ENCODE peak calls at places on chromosome 20, in five cellular contexts. X is neural progenitor cell, J is upper lobe of right lung, L is colonic mucosa, Q is tibial artery. H is an unnamed sample. For H3K36me3 and H3K27me3, the result is how much of the 10 kb centered on the place peaks cover.

GRCh38 chr20:31630187-31630790 is 7.4 kb upstream of the COX4I2 start:
- DNase-seq in X (no peak), J (no peak), L (no peak), Q (no peak), H (no peak)

GRCh38 chr20:8089668-8090067 is 42.4 kb upstream of the PLCB1 start:
- DNase-seq in X (peak), J (no peak), L (no peak), Q (no peak), H (no peak)

GRCh38 chr20:22385602-22386299 is 198.6 kb downstream of the FOXA2 start:
- DNase-seq in X (peak), J (no peak), L (no peak), Q (no peak), H (no peak)

GRCh38 chr20:36465109-36466080 is 75.9 kb upstream of the MYL9 start:
- DNase-seq in X (peak), J (no peak), L (peak), Q (peak), H (peak)

GRCh38 chr20:50172347-50173013 is 18.1 kb upstream of the CEBPB start:
- DNase-seq in X (peak), J (peak), L (peak), Q (peak), H (no peak)

GRCh38 chr20:11646359-11646758 is 271.3 kb upstream of the BTBD3 start:
- DNase-seq in X (no peak), J (no peak), L (no peak), Q (no peak), H (no peak)

GRCh38 chr20:48339147-48339985 is 488.4 kb downstream of the PREX1 start:
- DNase-seq in X (no peak), J (no peak), L (no peak), Q (no peak), H (no peak)

GRCh38 chr20:38127011-38127621 is 38.0 kb downstream of the TGM2 start:
- DNase-seq in X (no peak), J (peak), L (no peak), Q (peak), H (no peak)

GRCh38 chr20:53917145-53918009 is 153.0 kb downstream of the BCAS1 start:
- DNase-seq in X (no peak), J (no peak), L (peak), Q (peak), H (no peak)

GRCh38 chr20:54549523-54550326 is 74.3 kb downstream of the DOK5 start:
- DNase-seq in X (no peak), J (no peak), L (no peak), Q (no peak), H (no peak)

GRCh38 chr20:11247059-11247630 is 573.3 kb upstream of the JAG1 start:
- DNase-seq in X (peak), J (no peak), L (no peak), Q (no peak), H (no peak)

GRCh38 chr20:53622247-53623114 is 28.8 kb upstream of the ZNF217 start:
- DNase-seq in X (no peak), J (no peak), L (no peak), Q (no peak), H (no peak)

GRCh38 chr20:9112541-9113515 is 43.9 kb downstream of the PLCB4 start:
- DNase-seq in X (no peak), J (no peak), L (no peak), Q (no peak), H (no peak)

GRCh38 chr20:41509801-41510200 is 108.4 kb downstream of the CHD6 start:
- DNase-seq in X (no peak), J (no peak), L (peak), Q (peak), H (no peak)

GRCh38 chr20:43537921-43538854 is 20.6 kb upstream of the SGK2 start:
- DNase-seq in X (peak), J (peak), L (peak), Q (peak), H (no peak)

GRCh38 chr20:11274137-11274536 is 600.3 kb upstream of the JAG1 start:
- DNase-seq in X (peak), J (no peak), L (peak), Q (peak), H (no peak)

GRCh38 chr20:42074944-42075343 is 456.8 kb upstream of the CHD6 start:
- DNase-seq in X (no peak), J (no peak), L (no peak), Q (no peak), H (no peak)

GRCh38 chr20:48603116-48603818 is 224.5 kb downstream of the PREX1 start:
- DNase-seq in X (peak), J (peak), L (no peak), Q (no peak), H (no peak)

GRCh38 chr20:43843096-43843964 is 71.3 kb upstream of the TOX2 start:
- DNase-seq in X (no peak), J (no peak), L (peak), Q (no peak), H (peak)

GRCh38 chr20:8020314-8021079 is 936 bp upstream of the TMX4 start:
- DNase-seq in X (no peak), J (no peak), L (no peak), Q (no peak), H (no peak)

GRCh38 chr20:45951925-45952834 is 17.7 kb downstream of the PCIF1 start:
- DNase-seq in X (no peak), J (no peak), L (no peak), Q (no peak), H (no peak)

GRCh38 chr20:45952861-45953260 is 18.4 kb downstream of the PCIF1 start:
- DNase-seq in X (no peak), J (no peak), L (no peak), Q (no peak), H (no peak)

GRCh38 chr20:45951474-45951873 is 17.0 kb downstream of the PCIF1 start:
- DNase-seq in X (no peak), J (no peak), L (no peak), Q (no peak), H (no peak)

GRCh38 chr20:45950330-45950646 is 15.8 kb downstream of the PCIF1 start:
- DNase-seq in X (no peak), J (no peak), L (no peak), Q (no peak), H (no peak)

DNA sequence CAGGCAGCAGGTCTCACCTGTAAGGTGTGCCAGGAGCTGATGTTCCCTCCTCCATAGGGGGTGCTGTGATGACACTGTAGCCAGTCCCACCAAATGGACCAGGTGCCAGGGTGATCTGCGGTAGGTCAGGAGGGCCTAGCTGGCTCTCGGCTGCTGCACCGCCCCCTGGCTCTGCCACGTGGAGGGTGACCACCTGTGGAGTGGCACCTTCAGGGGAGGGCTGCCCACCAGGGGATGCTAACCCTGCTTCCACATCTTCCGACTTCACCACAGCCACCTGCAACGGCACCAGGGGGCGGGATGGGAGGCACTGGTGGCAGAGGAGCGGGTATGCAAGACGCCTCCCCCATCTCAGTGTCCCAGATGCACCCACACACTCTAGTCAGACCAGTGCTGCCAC is 18.3 kb downstream of the ZNF335 start:
- DNase-seq in X (no peak), J (no peak), L (no peak), Q (peak), H (no peak)
- H3K36me3 ChIP-seq in X (under half), J (half or more), L (under half), Q (half or more), H (under half)

DNA sequence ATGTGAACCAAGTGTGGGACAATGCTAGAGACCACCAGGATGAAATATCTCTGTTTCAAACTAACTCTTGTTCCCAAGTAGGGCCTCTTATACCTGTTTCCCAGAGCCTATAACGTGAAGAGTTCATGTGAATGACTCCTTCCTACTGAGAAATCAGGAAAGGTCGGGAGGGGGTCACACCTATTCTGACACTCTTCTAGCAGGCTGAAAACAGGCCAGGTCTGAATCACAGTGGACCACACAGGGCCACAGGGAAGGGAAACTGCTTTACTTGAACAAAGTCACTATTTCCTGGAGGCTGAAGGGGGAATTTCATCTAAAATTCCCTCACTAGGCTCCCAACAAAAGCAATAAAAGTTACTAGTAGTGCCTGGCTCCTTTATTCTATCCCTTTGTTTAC is 88.4 kb upstream of the BMP2 start:
- DNase-seq in X (no peak), J (no peak), L (no peak), Q (no peak), H (no peak)
- H3K27me3 ChIP-seq in X (under half), J (under half), L (under half), Q (under half), H (under half)

GRCh38 chr20:57329608-57330221 is at the start of gene SPO11:
- DNase-seq in X (peak), J (no peak), L (peak), Q (no peak), H (no peak)
- TF ChIP-seq CTCF in X (peak), J (peak), L (no peak), Q (no peak), H (peak)

DNA sequence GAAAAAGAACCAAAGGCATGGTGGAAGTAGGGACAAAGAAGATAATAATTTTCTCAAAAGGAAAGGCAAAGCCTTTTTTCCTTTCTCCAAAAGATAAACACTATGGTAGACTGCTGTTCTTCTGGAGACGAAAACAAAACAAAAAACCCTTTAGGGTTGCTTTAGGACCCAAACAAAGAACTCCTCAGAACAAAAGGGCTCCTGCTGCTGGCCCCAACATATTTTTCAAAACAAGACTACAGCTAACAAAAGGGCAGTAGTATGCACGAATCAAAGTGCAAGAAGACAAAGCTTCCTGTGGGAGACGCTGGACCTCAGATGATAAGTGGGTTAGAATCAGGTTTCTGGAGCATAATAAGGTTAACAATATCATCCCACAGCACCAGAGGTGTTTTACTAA is 15.8 kb downstream of the NCOA5 start:
- DNase-seq in X (peak), J (no peak), L (no peak), Q (no peak), H (no peak)
- H3K36me3 ChIP-seq in X (under half), J (half or more), L (under half), Q (half or more), H (under half)

GRCh38 chr20:61829526-61829925 is 236.2 kb downstream of the TAF4 start:
- DNase-seq in X (no peak), J (no peak), L (no peak), Q (no peak), H (no peak)

GRCh38 chr20:61832181-61832580 is 233.5 kb downstream of the TAF4 start:
- DNase-seq in X (no peak), J (no peak), L (no peak), Q (no peak), H (no peak)

GRCh38 chr20:61830241-61830930 is 235.3 kb downstream of the TAF4 start:
- DNase-seq in X (no peak), J (no peak), L (no peak), Q (no peak), H (no peak)

GRCh38 chr20:61828891-61829290 is 236.8 kb downstream of the TAF4 start:
- DNase-seq in X (no peak), J (no peak), L (no peak), Q (no peak), H (no peak)

GRCh38 chr20:61830956-61831355 is 234.7 kb downstream of the TAF4 start:
- DNase-seq in X (no peak), J (no peak), L (no peak), Q (no peak), H (no peak)
- H3K27me3 ChIP-seq in X (under half), J (under half), L (under half), Q (under half), H (under half)

H was measured in BJ.